ENCODE peak calls at places on chromosomes 11 and 22, in five cellular contexts. H is HL-60, W is amniotic stem cell, L is EL, Z is SW 1271. N is an unnamed sample.

GRCh38 chr11:6566704-6567370 is 36.6 kb downstream of the RRP8 start:
- DNase-seq in H (no peak), W (no peak), L (no peak), Z (no peak), N (no peak)

GRCh38 chr11:64262271-64263002 is 11.1 kb downstream of the PLCB3 start:
- DNase-seq in H (no peak), W (no peak), L (no peak), Z (no peak), N (no peak)

GRCh38 chr11:104442320-104442719 is 278.4 kb upstream of the PDGFD start:
- DNase-seq in H (peak), W (no peak), L (no peak), Z (no peak), N (no peak)

GRCh38 chr11:12756867-12757266 is 82.6 kb downstream of the TEAD1 start:
- DNase-seq in H (no peak), W (no peak), L (no peak), Z (no peak), N (no peak)

GRCh38 chr22:22814666-22815396 is 72.8 kb upstream of the IGLL5 start:
- DNase-seq in H (no peak), W (no peak), L (no peak), Z (no peak), N (no peak)

GRCh38 chr11:112882494-112883381 is 78.5 kb upstream of the NCAM1 start:
- DNase-seq in H (no peak), W (no peak), L (no peak), Z (no peak), N (no peak)

GRCh38 chr22:48955351-48956311 is 872.0 kb downstream of the BRD1 start:
- DNase-seq in H (no peak), W (no peak), L (no peak), Z (no peak), N (no peak)

GRCh38 chr11:94147433-94147845 is 18.8 kb downstream of the PANX1 start:
- DNase-seq in H (no peak), W (no peak), L (no peak), Z (no peak), N (no peak)

GRCh38 chr22:48942698-48943566 is 884.7 kb downstream of the BRD1 start:
- DNase-seq in H (no peak), W (no peak), L (no peak), Z (no peak), N (no peak)

GRCh38 chr11:2672553-2673249 is 27.1 kb downstream of the KCNQ1OT1 start:
- DNase-seq in H (no peak), W (no peak), L (no peak), Z (no peak), N (no peak)

GRCh38 chr11:96652516-96652915 is 262.7 kb downstream of the JRKL start:
- DNase-seq in H (no peak), W (no peak), L (no peak), Z (no peak), N (no peak)

GRCh38 chr11:62592989-62593421 is 1.7 kb upstream of the TUT1 start:
- DNase-seq in H (no peak), W (no peak), L (no peak), Z (no peak), N (no peak)

GRCh38 chr11:71489311-71490043 is 36.5 kb downstream of the NADSYN1 start:
- DNase-seq in H (no peak), W (no peak), L (peak), Z (peak), N (no peak)

GRCh38 chr11:71451596-71452353 is 1.2 kb upstream of the NADSYN1 start:
- DNase-seq in H (peak), W (no peak), L (no peak), Z (no peak), N (no peak)

GRCh38 chr22:44181033-44181911 is 547 bp downstream of the PARVG start:
- DNase-seq in H (peak), W (no peak), L (no peak), Z (no peak), N (no peak)

GRCh38 chr22:29040385-29041275 is 21.0 kb downstream of the C22orf31 start:
- DNase-seq in H (peak), W (peak), L (peak), Z (peak), N (peak)

GRCh38 chr11:129320485-129320884 is 55.2 kb upstream of the BARX2 start:
- DNase-seq in H (no peak), W (no peak), L (no peak), Z (no peak), N (no peak)

GRCh38 chr11:122363306-122363705 is 247.3 kb upstream of the BLID start:
- DNase-seq in H (no peak), W (no peak), L (no peak), Z (no peak), N (peak)

GRCh38 chr11:86644291-86644690 is 28.1 kb downstream of the ME3 start:
- DNase-seq in H (no peak), W (no peak), L (peak), Z (no peak), N (no peak)

GRCh38 chr11:60161766-60162165 is 21.1 kb downstream of the MS4A6A start:
- DNase-seq in H (no peak), W (no peak), L (no peak), Z (no peak), N (no peak)

GRCh38 chr22:31857247-31857646 is 87.1 kb upstream of the YWHAH start:
- DNase-seq in H (no peak), W (no peak), L (no peak), Z (no peak), N (peak)

GRCh38 chr11:12868315-12869073 is 140.6 kb upstream of the RASSF10 start:
- DNase-seq in H (no peak), W (no peak), L (peak), Z (no peak), N (no peak)

GRCh38 chr11:18358646-18359045 is 35.7 kb upstream of the LDHA start:
- DNase-seq in H (no peak), W (no peak), L (no peak), Z (no peak), N (no peak)

GRCh38 chr11:109859325-109859724 is 233.9 kb upstream of the ZC3H12C start:
- DNase-seq in H (no peak), W (no peak), L (peak), Z (no peak), N (no peak)

GRCh38 chr11:210122-210802 is 2.8 kb downstream of the RIC8A start:
- DNase-seq in H (no peak), W (peak), L (peak), Z (peak), N (no peak)

GRCh38 chr11:43366597-43367121 is 7.9 kb downstream of the TTC17 start:
- DNase-seq in H (no peak), W (no peak), L (peak), Z (no peak), N (no peak)